ENCODE peak calls at places on chromosomes 12 and 14, in five cellular contexts. One of them, this sample, is unnamed.

GRCh38 chr12:38555620-38556596 is 239.3 kb downstream of the ALG10B start:
- DNase-seq in progenitor cell of endocrine pancreas: no peak
- DNase-seq in nephron progenitor cell: no peak
- DNase-seq in AG04450: no peak
- DNase-seq in astrocyte of the spinal cord: no peak
- DNase-seq in this sample: no peak

GRCh38 chr12:116006141-116006540 is 271.4 kb downstream of the MED13L start:
- DNase-seq in nephron progenitor cell: no peak
- DNase-seq in progenitor cell of endocrine pancreas: no peak
- DNase-seq in astrocyte of the spinal cord: no peak
- DNase-seq in AG04450: no peak
- DNase-seq in this sample: no peak

GRCh38 chr12:96237465-96238077 is 43.4 kb downstream of the ELK3 start:
- DNase-seq in astrocyte of the spinal cord: peak
- DNase-seq in progenitor cell of endocrine pancreas: no peak
- DNase-seq in nephron progenitor cell: no peak
- DNase-seq in AG04450: peak
- DNase-seq in this sample: peak

GRCh38 chr12:80622271-80622670 is 85.2 kb upstream of the MYF6 start:
- DNase-seq in AG04450: no peak
- DNase-seq in nephron progenitor cell: no peak
- DNase-seq in progenitor cell of endocrine pancreas: no peak
- DNase-seq in astrocyte of the spinal cord: peak
- DNase-seq in this sample: no peak

GRCh38 chr14:69355955-69356321 is 42.2 kb downstream of the ERH start:
- DNase-seq in progenitor cell of endocrine pancreas: no peak
- DNase-seq in nephron progenitor cell: no peak
- DNase-seq in AG04450: no peak
- DNase-seq in astrocyte of the spinal cord: peak
- DNase-seq in this sample: peak

GRCh38 chr14:97329701-97330100 is 532.5 kb downstream of the VRK1 start:
- DNase-seq in astrocyte of the spinal cord: peak
- DNase-seq in nephron progenitor cell: no peak
- DNase-seq in AG04450: no peak
- DNase-seq in progenitor cell of endocrine pancreas: no peak
- DNase-seq in this sample: no peak

GRCh38 chr12:93894391-93895095 is 217.4 kb downstream of the CRADD start:
- DNase-seq in progenitor cell of endocrine pancreas: no peak
- DNase-seq in AG04450: no peak
- DNase-seq in nephron progenitor cell: peak
- DNase-seq in astrocyte of the spinal cord: peak
- DNase-seq in this sample: no peak

GRCh38 chr12:96241484-96242256 is 47.5 kb downstream of the ELK3 start:
- DNase-seq in nephron progenitor cell: no peak
- DNase-seq in AG04450: no peak
- DNase-seq in astrocyte of the spinal cord: peak
- DNase-seq in progenitor cell of endocrine pancreas: no peak
- DNase-seq in this sample: peak

DNA sequence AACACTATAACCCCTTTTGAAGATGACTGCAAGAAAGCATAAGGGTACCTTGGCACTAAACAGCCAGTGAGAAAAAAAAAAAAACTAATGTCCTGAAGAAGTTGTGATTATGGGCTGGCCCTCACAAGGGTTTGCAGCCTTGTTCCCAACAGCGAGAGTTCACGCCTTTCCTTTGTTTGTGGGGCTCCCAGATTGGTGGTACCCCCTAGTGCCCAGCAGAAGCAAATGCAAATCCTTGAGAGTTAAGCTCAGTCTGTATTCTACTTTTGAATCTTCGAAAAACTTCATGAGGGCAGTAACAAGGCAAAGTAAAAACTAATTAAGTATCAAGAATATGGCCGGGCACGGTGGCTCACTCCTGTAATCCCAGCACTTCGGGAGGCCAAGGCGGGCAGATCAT is 238.9 kb upstream of the LMO3 start:
- DNase-seq in AG04450: no peak
- DNase-seq in progenitor cell of endocrine pancreas: no peak
- DNase-seq in astrocyte of the spinal cord: no peak
- DNase-seq in nephron progenitor cell: no peak
- DNase-seq in this sample: no peak
- TF ChIP-seq CTCF in AG04450: no peak
- TF ChIP-seq CTCF in progenitor cell of endocrine pancreas: no peak
- TF ChIP-seq CTCF in astrocyte of the spinal cord: no peak
- TF ChIP-seq CTCF in nephron progenitor cell: no peak
- TF ChIP-seq CTCF in this sample: no peak

GRCh38 chr12:44523828-44524227 is 352.3 kb downstream of the NELL2 start:
- DNase-seq in nephron progenitor cell: no peak
- DNase-seq in progenitor cell of endocrine pancreas: no peak
- DNase-seq in astrocyte of the spinal cord: no peak
- DNase-seq in AG04450: no peak
- DNase-seq in this sample: no peak

GRCh38 chr12:44526655-44527199 is 349.4 kb downstream of the NELL2 start:
- DNase-seq in nephron progenitor cell: no peak
- DNase-seq in AG04450: no peak
- DNase-seq in progenitor cell of endocrine pancreas: no peak
- DNase-seq in astrocyte of the spinal cord: no peak
- DNase-seq in this sample: no peak

GRCh38 chr12:44525806-44526654 is 350.1 kb downstream of the NELL2 start:
- DNase-seq in astrocyte of the spinal cord: no peak
- DNase-seq in progenitor cell of endocrine pancreas: no peak
- DNase-seq in nephron progenitor cell: no peak
- DNase-seq in AG04450: no peak
- DNase-seq in this sample: no peak

GRCh38 chr12:44521702-44522101 is 354.4 kb downstream of the NELL2 start:
- DNase-seq in nephron progenitor cell: no peak
- DNase-seq in progenitor cell of endocrine pancreas: no peak
- DNase-seq in astrocyte of the spinal cord: no peak
- DNase-seq in AG04450: no peak
- DNase-seq in this sample: no peak
- TF ChIP-seq CTCF in nephron progenitor cell: no peak
- TF ChIP-seq CTCF in progenitor cell of endocrine pancreas: no peak
- TF ChIP-seq CTCF in astrocyte of the spinal cord: no peak
- TF ChIP-seq CTCF in AG04450: no peak
- TF ChIP-seq CTCF in this sample: no peak

GRCh38 chr12:54216580-54217308 is 28.0 kb upstream of the SMUG1 start:
- DNase-seq in astrocyte of the spinal cord: peak
- DNase-seq in AG04450: no peak
- DNase-seq in nephron progenitor cell: peak
- DNase-seq in progenitor cell of endocrine pancreas: peak
- DNase-seq in this sample: no peak

GRCh38 chr12:54220092-54220557 is 31.3 kb upstream of the SMUG1 start:
- DNase-seq in astrocyte of the spinal cord: peak
- DNase-seq in AG04450: peak
- DNase-seq in progenitor cell of endocrine pancreas: peak
- DNase-seq in nephron progenitor cell: peak
- DNase-seq in this sample: peak

GRCh38 chr12:54215990-54216579 is 27.3 kb upstream of the SMUG1 start:
- DNase-seq in nephron progenitor cell: no peak
- DNase-seq in astrocyte of the spinal cord: no peak
- DNase-seq in progenitor cell of endocrine pancreas: no peak
- DNase-seq in AG04450: no peak
- DNase-seq in this sample: no peak

GRCh38 chr12:54217309-54217661 is 28.5 kb upstream of the SMUG1 start:
- DNase-seq in astrocyte of the spinal cord: no peak
- DNase-seq in AG04450: no peak
- DNase-seq in nephron progenitor cell: no peak
- DNase-seq in progenitor cell of endocrine pancreas: no peak
- DNase-seq in this sample: no peak

GRCh38 chr12:54217774-54218221 is 29.0 kb upstream of the SMUG1 start:
- DNase-seq in progenitor cell of endocrine pancreas: no peak
- DNase-seq in nephron progenitor cell: peak
- DNase-seq in astrocyte of the spinal cord: no peak
- DNase-seq in AG04450: no peak
- DNase-seq in this sample: no peak
- TF ChIP-seq CTCF in progenitor cell of endocrine pancreas: no peak
- TF ChIP-seq CTCF in nephron progenitor cell: no peak
- TF ChIP-seq CTCF in astrocyte of the spinal cord: peak
- TF ChIP-seq CTCF in AG04450: peak
- TF ChIP-seq CTCF in this sample: no peak

GRCh38 chr12:107317751-107318553 is 224.6 kb upstream of the CRY1 start:
- DNase-seq in nephron progenitor cell: peak
- DNase-seq in astrocyte of the spinal cord: peak
- DNase-seq in AG04450: peak
- DNase-seq in progenitor cell of endocrine pancreas: peak
- DNase-seq in this sample: peak
- TF ChIP-seq CTCF in nephron progenitor cell: peak
- TF ChIP-seq CTCF in astrocyte of the spinal cord: peak
- TF ChIP-seq CTCF in AG04450: peak
- TF ChIP-seq CTCF in progenitor cell of endocrine pancreas: peak
- TF ChIP-seq CTCF in this sample: peak

GRCh38 chr12:49367381-49368239 is at the start of gene SPATS2:
- DNase-seq in progenitor cell of endocrine pancreas: no peak
- DNase-seq in astrocyte of the spinal cord: no peak
- DNase-seq in nephron progenitor cell: peak
- DNase-seq in AG04450: no peak
- DNase-seq in this sample: no peak

GRCh38 chr12:49364989-49365388 is 2.3 kb upstream of the SPATS2 start:
- DNase-seq in progenitor cell of endocrine pancreas: no peak
- DNase-seq in astrocyte of the spinal cord: peak
- DNase-seq in nephron progenitor cell: no peak
- DNase-seq in AG04450: no peak
- DNase-seq in this sample: no peak

GRCh38 chr12:49365542-49365941 is 1.7 kb upstream of the SPATS2 start:
- DNase-seq in progenitor cell of endocrine pancreas: no peak
- DNase-seq in AG04450: no peak
- DNase-seq in nephron progenitor cell: no peak
- DNase-seq in astrocyte of the spinal cord: peak
- DNase-seq in this sample: no peak

GRCh38 chr12:49368240-49368600 is 958 bp downstream of the SPATS2 start:
- DNase-seq in astrocyte of the spinal cord: no peak
- DNase-seq in AG04450: no peak
- DNase-seq in progenitor cell of endocrine pancreas: no peak
- DNase-seq in nephron progenitor cell: no peak
- DNase-seq in this sample: no peak

GRCh38 chr12:49366652-49367380 is 446 bp upstream of the SPATS2 start:
- DNase-seq in progenitor cell of endocrine pancreas: peak
- DNase-seq in astrocyte of the spinal cord: peak
- DNase-seq in nephron progenitor cell: peak
- DNase-seq in AG04450: peak
- DNase-seq in this sample: peak
- TF ChIP-seq CTCF in progenitor cell of endocrine pancreas: peak
- TF ChIP-seq CTCF in astrocyte of the spinal cord: peak
- TF ChIP-seq CTCF in nephron progenitor cell: no peak
- TF ChIP-seq CTCF in AG04450: peak
- TF ChIP-seq CTCF in this sample: peak

GRCh38 chr14:77498120-77498979 is at the start of gene ISM2:
- DNase-seq in astrocyte of the spinal cord: no peak
- DNase-seq in nephron progenitor cell: peak
- DNase-seq in progenitor cell of endocrine pancreas: peak
- DNase-seq in AG04450: no peak
- DNase-seq in this sample: no peak
- TF ChIP-seq CTCF in astrocyte of the spinal cord: no peak
- TF ChIP-seq CTCF in nephron progenitor cell: no peak
- TF ChIP-seq CTCF in progenitor cell of endocrine pancreas: no peak
- TF ChIP-seq CTCF in AG04450: no peak
- TF ChIP-seq CTCF in this sample: no peak

GRCh38 chr12:27840229-27840999 is 60.4 kb upstream of the MANSC4 start:
- DNase-seq in AG04450: no peak
- DNase-seq in progenitor cell of endocrine pancreas: no peak
- DNase-seq in astrocyte of the spinal cord: no peak
- DNase-seq in nephron progenitor cell: no peak
- DNase-seq in this sample: no peak
- TF ChIP-seq CTCF in AG04450: peak
- TF ChIP-seq CTCF in progenitor cell of endocrine pancreas: peak
- TF ChIP-seq CTCF in astrocyte of the spinal cord: peak
- TF ChIP-seq CTCF in nephron progenitor cell: no peak
- TF ChIP-seq CTCF in this sample: peak

DNA sequence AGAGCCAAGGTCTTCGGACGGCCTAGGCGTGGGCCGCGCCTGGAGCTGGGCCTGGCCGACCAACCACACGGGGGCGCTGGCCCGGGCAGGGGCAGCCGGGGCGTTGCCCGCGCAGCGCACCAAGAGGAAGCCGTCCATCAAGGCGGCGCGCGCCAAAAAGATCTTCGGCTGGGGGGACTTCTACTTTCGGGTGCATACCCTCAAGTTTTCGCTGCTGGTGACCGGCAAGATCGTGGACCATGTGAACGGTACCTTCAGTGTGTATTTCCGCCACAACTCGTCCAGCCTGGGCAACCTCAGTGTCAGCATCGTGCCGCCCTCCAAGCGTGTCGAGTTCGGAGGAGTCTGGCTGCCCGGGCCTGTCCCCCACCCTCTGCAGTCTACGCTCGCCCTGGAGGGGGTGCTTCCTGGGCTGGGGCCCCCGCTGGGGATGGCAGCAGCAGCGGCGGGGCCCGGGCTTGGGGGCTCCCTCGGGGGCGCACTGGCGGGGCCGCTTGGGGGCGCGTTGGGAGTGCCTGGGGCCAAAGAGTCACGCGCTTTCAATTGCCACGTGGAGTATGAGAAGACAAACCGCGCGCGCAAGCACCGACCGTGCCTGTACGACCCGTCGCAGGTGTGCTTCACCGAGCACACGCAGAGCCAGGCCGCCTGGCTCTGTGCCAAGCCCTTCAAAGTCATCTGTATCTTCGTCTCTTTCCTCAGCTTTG is 4.4 kb upstream of the SHMT2 start:
- DNase-seq in progenitor cell of endocrine pancreas: no peak
- DNase-seq in AG04450: no peak
- DNase-seq in astrocyte of the spinal cord: no peak
- DNase-seq in nephron progenitor cell: peak
- DNase-seq in this sample: no peak
- TF ChIP-seq CTCF in progenitor cell of endocrine pancreas: peak
- TF ChIP-seq CTCF in AG04450: peak
- TF ChIP-seq CTCF in astrocyte of the spinal cord: peak
- TF ChIP-seq CTCF in nephron progenitor cell: peak
- TF ChIP-seq CTCF in this sample: peak

This sample was measured in BJ.